ENCODE peak calls at places on chromosomes 11 and 22, in eight cellular contexts. One of them, this sample, is unnamed.
A peak's percentile ranks its signal among the peaks of the same experiment; 100 is the strongest.

GRCh38 chr22:44595841-44596341 is 97.9 kb upstream of the RTL6 start:
- DNase-seq in heart right ventricle: no peak
- DNase-seq in GM23248: no peak
- DNase-seq in GM23338: no peak
- DNase-seq in cardiac muscle cell: peak; percentile 55
- DNase-seq in SJSA1: no peak
- DNase-seq in testis: no peak
- DNase-seq in IMR-90: peak; percentile 42
- DNase-seq in this sample: no peak

GRCh38 chr11:76558891-76559290 is 111.7 kb downstream of the LRRC32 start:
- DNase-seq in heart right ventricle: no peak
- DNase-seq in GM23248: no peak
- DNase-seq in GM23338: no peak
- DNase-seq in cardiac muscle cell: no peak
- DNase-seq in SJSA1: no peak
- DNase-seq in testis: no peak
- DNase-seq in IMR-90: no peak
- DNase-seq in this sample: no peak

GRCh38 chr11:35584321-35584720 is 33.9 kb upstream of the FJX1 start:
- DNase-seq in heart right ventricle: no peak
- DNase-seq in GM23248: peak; percentile 72
- DNase-seq in GM23338: no peak
- DNase-seq in cardiac muscle cell: peak; percentile 38
- DNase-seq in SJSA1: no peak
- DNase-seq in testis: no peak
- DNase-seq in IMR-90: peak; percentile 88
- DNase-seq in this sample: no peak

GRCh38 chr11:82586581-82586980 is 147.1 kb downstream of the FAM181B start:
- DNase-seq in heart right ventricle: no peak
- DNase-seq in GM23248: no peak
- DNase-seq in GM23338: peak; percentile 17
- DNase-seq in cardiac muscle cell: no peak
- DNase-seq in SJSA1: no peak
- DNase-seq in testis: no peak
- DNase-seq in IMR-90: no peak
- DNase-seq in this sample: no peak

GRCh38 chr22:23119492-23120414 is 22.0 kb downstream of the RSPH14 start:
- DNase-seq in heart right ventricle: no peak
- DNase-seq in GM23248: no peak
- DNase-seq in GM23338: no peak
- DNase-seq in cardiac muscle cell: no peak
- DNase-seq in SJSA1: no peak
- DNase-seq in testis: no peak
- DNase-seq in IMR-90: no peak
- DNase-seq in this sample: no peak

GRCh38 chr22:28810839-28811491 is 10.6 kb upstream of the XBP1 start:
- DNase-seq in heart right ventricle: no peak
- DNase-seq in GM23248: no peak
- DNase-seq in GM23338: no peak
- DNase-seq in cardiac muscle cell: peak; percentile 45
- DNase-seq in SJSA1: no peak
- DNase-seq in testis: no peak
- DNase-seq in IMR-90: no peak
- DNase-seq in this sample: no peak

GRCh38 chr11:116842909-116843308 is 5.5 kb upstream of the APOA1 start:
- DNase-seq in heart right ventricle: no peak
- DNase-seq in GM23248: no peak
- DNase-seq in GM23338: no peak
- DNase-seq in cardiac muscle cell: no peak
- DNase-seq in SJSA1: no peak
- DNase-seq in testis: no peak
- DNase-seq in IMR-90: no peak
- DNase-seq in this sample: no peak

GRCh38 chr11:128506999-128507591 is 80.3 kb downstream of the ETS1 start:
- DNase-seq in heart right ventricle: peak; percentile 75
- DNase-seq in GM23248: peak; percentile 99
- DNase-seq in GM23338: peak; percentile 62
- DNase-seq in cardiac muscle cell: peak; percentile 93
- DNase-seq in SJSA1: peak; percentile 84
- DNase-seq in testis: peak; percentile 60
- DNase-seq in IMR-90: peak; percentile 96
- DNase-seq in this sample: no peak

GRCh38 chr22:46303347-46303965 is 6.8 kb downstream of the GTSE1 start:
- DNase-seq in heart right ventricle: no peak
- DNase-seq in GM23248: peak; percentile 61
- DNase-seq in GM23338: no peak
- DNase-seq in cardiac muscle cell: no peak
- DNase-seq in SJSA1: no peak
- DNase-seq in testis: no peak
- DNase-seq in IMR-90: peak; percentile 65
- DNase-seq in this sample: no peak

GRCh38 chr11:12880327-12880726 is 128.8 kb upstream of the RASSF10 start:
- DNase-seq in heart right ventricle: no peak
- DNase-seq in GM23248: no peak
- DNase-seq in GM23338: no peak
- DNase-seq in cardiac muscle cell: no peak
- DNase-seq in SJSA1: no peak
- DNase-seq in testis: no peak
- DNase-seq in IMR-90: no peak
- DNase-seq in this sample: peak; percentile 39
- H3K36me3 ChIP-seq in heart right ventricle: no peaks in the 10 kb centered on the region
- H3K36me3 ChIP-seq in GM23248: peaks cover 41% of the 10 kb centered on the region
- H3K36me3 ChIP-seq in GM23338: peaks cover 3% of the 10 kb centered on the region
- H3K36me3 ChIP-seq in cardiac muscle cell: peaks cover 5% of the 10 kb centered on the region
- H3K36me3 ChIP-seq in SJSA1: peaks cover 59% of the 10 kb centered on the region
- H3K36me3 ChIP-seq in testis: no peaks in the 10 kb centered on the region
- H3K36me3 ChIP-seq in IMR-90: peaks cover 57% of the 10 kb centered on the region
- H3K36me3 ChIP-seq in this sample: peaks cover 68% of the 10 kb centered on the region

DNA sequence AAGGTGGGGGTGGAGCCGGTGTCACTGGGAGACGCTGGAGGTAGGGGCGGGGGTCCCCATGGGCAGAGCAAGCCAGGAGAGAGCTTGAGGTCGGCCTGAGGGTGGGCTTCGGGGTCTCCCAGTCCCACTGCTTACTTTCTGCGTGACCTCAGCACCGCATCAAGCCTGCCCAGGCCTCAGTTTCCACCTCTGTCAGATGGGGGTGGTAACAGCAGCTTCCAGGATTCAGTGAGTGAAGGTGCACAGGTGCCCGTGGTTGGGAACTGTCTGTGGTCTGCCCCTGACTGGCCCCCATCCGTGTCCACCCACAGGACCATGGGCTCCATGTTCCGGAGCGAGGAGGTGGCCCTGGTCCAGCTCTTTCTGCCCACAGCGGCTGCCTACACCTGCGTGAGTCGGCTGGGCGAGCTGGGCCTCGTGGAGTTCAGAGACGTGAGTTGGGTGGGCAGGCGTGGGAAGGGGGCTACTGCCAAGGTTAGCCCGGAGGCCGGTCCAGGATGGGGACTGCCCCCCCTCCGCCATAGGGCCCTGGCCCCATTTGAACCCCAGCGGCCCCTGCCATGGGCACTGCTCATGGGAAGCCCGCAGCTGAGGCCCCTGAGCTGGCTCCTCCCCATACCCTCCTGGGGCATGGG is 2.2 kb downstream of the TCIRG1 start:
- DNase-seq in heart right ventricle: no peak
- DNase-seq in GM23248: no peak
- DNase-seq in GM23338: no peak
- DNase-seq in cardiac muscle cell: no peak
- DNase-seq in SJSA1: no peak
- DNase-seq in testis: no peak
- DNase-seq in IMR-90: no peak
- DNase-seq in this sample: no peak
- H3K36me3 ChIP-seq in heart right ventricle: no peaks in the 10 kb centered on the region
- H3K36me3 ChIP-seq in GM23248: no peaks in the 10 kb centered on the region
- H3K36me3 ChIP-seq in GM23338: no peaks in the 10 kb centered on the region
- H3K36me3 ChIP-seq in cardiac muscle cell: no peaks in the 10 kb centered on the region
- H3K36me3 ChIP-seq in SJSA1: peaks cover 79% of the 10 kb centered on the region
- H3K36me3 ChIP-seq in testis: no peaks in the 10 kb centered on the region
- H3K36me3 ChIP-seq in IMR-90: peaks cover 27% of the 10 kb centered on the region
- H3K36me3 ChIP-seq in this sample: no peaks in the 10 kb centered on the region

GRCh38 chr22:31739795-31740201 is 10.1 kb downstream of the PRR14L start:
- DNase-seq in heart right ventricle: no peak
- DNase-seq in GM23248: no peak
- DNase-seq in GM23338: no peak
- DNase-seq in cardiac muscle cell: peak; percentile 22
- DNase-seq in SJSA1: no peak
- DNase-seq in testis: no peak
- DNase-seq in IMR-90: no peak
- DNase-seq in this sample: no peak

GRCh38 chr22:31742115-31742514 is 7.8 kb downstream of the PRR14L start:
- DNase-seq in heart right ventricle: no peak
- DNase-seq in GM23248: peak; percentile 6
- DNase-seq in GM23338: no peak
- DNase-seq in cardiac muscle cell: no peak
- DNase-seq in SJSA1: no peak
- DNase-seq in testis: no peak
- DNase-seq in IMR-90: no peak
- DNase-seq in this sample: no peak

GRCh38 chr22:31747441-31747840 is 2.5 kb downstream of the PRR14L start:
- DNase-seq in heart right ventricle: no peak
- DNase-seq in GM23248: no peak
- DNase-seq in GM23338: no peak
- DNase-seq in cardiac muscle cell: no peak
- DNase-seq in SJSA1: no peak
- DNase-seq in testis: no peak
- DNase-seq in IMR-90: no peak
- DNase-seq in this sample: peak; percentile 59

GRCh38 chr22:31742682-31743081 is 7.2 kb downstream of the PRR14L start:
- DNase-seq in heart right ventricle: no peak
- DNase-seq in GM23248: no peak
- DNase-seq in GM23338: no peak
- DNase-seq in cardiac muscle cell: no peak
- DNase-seq in SJSA1: no peak
- DNase-seq in testis: no peak
- DNase-seq in IMR-90: no peak
- DNase-seq in this sample: no peak

DNA sequence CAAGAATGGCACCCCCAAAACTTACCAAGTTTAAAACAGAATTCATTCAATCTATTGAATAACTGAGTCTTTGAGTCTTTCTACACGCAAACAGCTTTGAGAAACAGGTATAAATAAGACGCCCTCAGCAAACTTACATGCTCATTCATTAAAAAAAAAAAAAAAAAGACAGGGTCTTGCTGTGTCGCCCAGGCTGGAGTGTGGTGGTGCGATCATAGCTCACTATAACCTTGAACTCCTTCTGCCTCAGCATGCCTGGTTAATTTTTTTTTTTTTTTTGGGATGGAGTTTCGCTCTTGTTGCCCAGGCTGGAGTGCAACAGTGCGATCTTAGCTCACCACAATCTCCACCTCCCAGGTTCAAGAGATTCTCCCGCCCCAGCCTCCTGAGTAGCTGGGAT is 6.1 kb downstream of the PRR14L start:
- DNase-seq in heart right ventricle: no peak
- DNase-seq in GM23248: no peak
- DNase-seq in GM23338: no peak
- DNase-seq in cardiac muscle cell: no peak
- DNase-seq in SJSA1: no peak
- DNase-seq in testis: no peak
- DNase-seq in IMR-90: no peak
- DNase-seq in this sample: no peak
- H3K36me3 ChIP-seq in heart right ventricle: no peaks in the 10 kb centered on the region
- H3K36me3 ChIP-seq in GM23248: peaks cover 18% of the 10 kb centered on the region
- H3K36me3 ChIP-seq in GM23338: peaks cover 7% of the 10 kb centered on the region
- H3K36me3 ChIP-seq in cardiac muscle cell: peaks cover 3% of the 10 kb centered on the region
- H3K36me3 ChIP-seq in SJSA1: peaks cover 32% of the 10 kb centered on the region
- H3K36me3 ChIP-seq in testis: no peaks in the 10 kb centered on the region
- H3K36me3 ChIP-seq in IMR-90: peaks cover 5% of the 10 kb centered on the region
- H3K36me3 ChIP-seq in this sample: peaks cover 30% of the 10 kb centered on the region

GRCh38 chr11:68998390-68998911 is 14.6 kb downstream of the MRGPRF start:
- DNase-seq in heart right ventricle: no peak
- DNase-seq in GM23248: peak; percentile 15
- DNase-seq in GM23338: no peak
- DNase-seq in cardiac muscle cell: peak; percentile 54
- DNase-seq in SJSA1: peak; percentile 85
- DNase-seq in testis: peak; percentile 16
- DNase-seq in IMR-90: peak; percentile 12
- DNase-seq in this sample: no peak
- H3K36me3 ChIP-seq in heart right ventricle: no peaks in the 10 kb centered on the region
- H3K36me3 ChIP-seq in GM23248: no peaks in the 10 kb centered on the region
- H3K36me3 ChIP-seq in GM23338: no peaks in the 10 kb centered on the region
- H3K36me3 ChIP-seq in cardiac muscle cell: no peaks in the 10 kb centered on the region
- H3K36me3 ChIP-seq in SJSA1: peaks cover 16% of the 10 kb centered on the region
- H3K36me3 ChIP-seq in testis: no peaks in the 10 kb centered on the region
- H3K36me3 ChIP-seq in IMR-90: peaks cover 8% of the 10 kb centered on the region
- H3K36me3 ChIP-seq in this sample: no peaks in the 10 kb centered on the region